ENCODE peak calls at places on chromosomes 3 and 15, in six cellular contexts. P is IMR-90, J is K562, X is HepG2, K is A549, D is GM12878. Z is an unnamed sample.

GRCh38 chr3:53803124-53803815 is 42.9 kb downstream of the CHDH start:
- DNase-seq in P (no peak), J (no peak), X (no peak), K (no peak), D (no peak), Z (no peak)

GRCh38 chr3:109050591-109051167 is 67.3 kb downstream of the MORC1 start:
- DNase-seq in P (peak; percentile 19), J (peak; percentile 20), X (peak; percentile 3), K (peak; percentile 56), D (no peak), Z (no peak)

GRCh38 chr15:76987896-76988860 is 6.7 kb upstream of the PSTPIP1 start:
- DNase-seq in P (no peak), J (peak; percentile 37), X (no peak), K (no peak), D (peak; percentile 90), Z (no peak)

GRCh38 chr15:37375529-37375928 is 275.2 kb upstream of the MEIS2 start:
- DNase-seq in P (no peak), J (no peak), X (no peak), K (no peak), D (no peak), Z (no peak)

GRCh38 chr15:67065531-67066005 is at the start of gene SMAD3:
- DNase-seq in P (peak; percentile 95), J (peak; percentile 93), X (peak; percentile 86), K (peak; percentile 98), D (no peak), Z (peak; percentile 84)

GRCh38 chr15:81157195-81157938 is 23.3 kb downstream of the CFAP161 start:
- DNase-seq in P (peak; percentile 59), J (no peak), X (no peak), K (no peak), D (no peak), Z (no peak)

GRCh38 chr3:55408193-55408826 is 78.8 kb downstream of the WNT5A start:
- DNase-seq in P (peak; percentile 15), J (no peak), X (no peak), K (no peak), D (no peak), Z (no peak)

GRCh38 chr3:197846491-197846890 is 55.4 kb downstream of the LRCH3 start:
- DNase-seq in P (no peak), J (no peak), X (no peak), K (no peak), D (no peak), Z (no peak)

GRCh38 chr3:156643729-156644389 is 30.5 kb upstream of the TIPARP start:
- DNase-seq in P (peak; percentile 75), J (peak; percentile 69), X (no peak), K (no peak), D (peak; percentile 76), Z (no peak)

GRCh38 chr3:196216081-196216564 is at the start of gene SLC51A:
- DNase-seq in P (no peak), J (no peak), X (no peak), K (no peak), D (no peak), Z (peak; percentile 80)

GRCh38 chr3:120177907-120178306 is 83.7 kb upstream of the GSK3B start:
- DNase-seq in P (no peak), J (peak; percentile 2), X (peak; percentile 23), K (peak; percentile 60), D (no peak), Z (no peak)

GRCh38 chr3:156471431-156471830 is 83.5 kb downstream of the SSR3 start:
- DNase-seq in P (no peak), J (no peak), X (no peak), K (no peak), D (no peak), Z (no peak)

GRCh38 chr15:75234191-75234810 is 23.8 kb upstream of the GOLGA6C start:
- DNase-seq in P (no peak), J (no peak), X (no peak), K (no peak), D (no peak), Z (no peak)

GRCh38 chr3:38002291-38002876 is 11.8 kb downstream of the VILL start:
- DNase-seq in P (no peak), J (no peak), X (no peak), K (no peak), D (no peak), Z (no peak)

GRCh38 chr3:129576514-129577345 is 29.7 kb downstream of the PLXND1 start:
- DNase-seq in P (no peak), J (no peak), X (peak; percentile 33), K (no peak), D (peak; percentile 35), Z (no peak)

GRCh38 chr3:65042675-65043074 is 354.9 kb upstream of the ADAMTS9 start:
- DNase-seq in P (no peak), J (no peak), X (no peak), K (no peak), D (no peak), Z (no peak)

GRCh38 chr3:194824676-194825075 is 139.0 kb downstream of the FAM43A start:
- DNase-seq in P (peak; percentile 29), J (no peak), X (no peak), K (no peak), D (no peak), Z (no peak)

GRCh38 chr15:70324001-70324974 is 226.6 kb upstream of the TLE3 start:
- DNase-seq in P (peak; percentile 30), J (no peak), X (no peak), K (peak; percentile 37), D (no peak), Z (peak; percentile 8)

GRCh38 chr3:44359146-44359751 is 20.7 kb downstream of the TCAIM start:
- DNase-seq in P (no peak), J (no peak), X (peak; percentile 96), K (peak; percentile 25), D (no peak), Z (no peak)

GRCh38 chr15:99132122-99132521 is 27.2 kb downstream of the SYNM start:
- DNase-seq in P (no peak), J (no peak), X (no peak), K (no peak), D (no peak), Z (no peak)

GRCh38 chr3:79598594-79598993 is 169.2 kb downstream of the ROBO1 start:
- DNase-seq in P (no peak), J (no peak), X (no peak), K (peak; percentile 1), D (no peak), Z (peak; percentile 10)

GRCh38 chr3:174907027-174907426 is 47.9 kb downstream of the NAALADL2 start:
- DNase-seq in P (peak; percentile 43), J (no peak), X (no peak), K (no peak), D (no peak), Z (no peak)

GRCh38 chr3:124283644-124284008 is 291.7 kb upstream of the ROPN1 start:
- DNase-seq in P (no peak), J (no peak), X (no peak), K (no peak), D (no peak), Z (no peak)

GRCh38 chr3:13176445-13176844 is 103.2 kb upstream of the IQSEC1 start:
- DNase-seq in P (no peak), J (no peak), X (no peak), K (no peak), D (no peak), Z (no peak)

GRCh38 chr3:14434105-14434504 is 31.7 kb downstream of the SLC6A6 start:
- DNase-seq in P (peak; percentile 65), J (no peak), X (no peak), K (no peak), D (no peak), Z (no peak)

GRCh38 chr3:184986490-184986889 is 166.4 kb downstream of the C3orf70 start:
- DNase-seq in P (no peak), J (no peak), X (no peak), K (no peak), D (no peak), Z (no peak)
- TF ChIP-seq CEBPB in P (no peak), J (no peak), X (no peak), K (no peak), D (no peak), Z (no peak)

GRCh38 chr15:60479361-60479684 is 381 bp upstream of the ICE2 start:
- DNase-seq in P (no peak), J (no peak), X (no peak), K (no peak), D (no peak), Z (no peak)
- TF ChIP-seq USF2 in P (no peak), J (no peak), X (no peak), K (no peak), D (no peak), Z (no peak)

GRCh38 chr15:101254157-101255065 is 2.6 kb upstream of the CHSY1 start:
- DNase-seq in P (no peak), J (no peak), X (no peak), K (no peak), D (no peak), Z (no peak)

GRCh38 chr15:101255615-101256350 is 3.9 kb upstream of the CHSY1 start:
- DNase-seq in P (peak; percentile 92), J (peak; percentile 94), X (peak; percentile 45), K (peak; percentile 37), D (no peak), Z (no peak)

GRCh38 chr15:101255066-101255415 is 3.2 kb upstream of the CHSY1 start:
- DNase-seq in P (peak; percentile 41), J (no peak), X (no peak), K (no peak), D (no peak), Z (no peak)

GRCh38 chr15:101258238-101259144 is 6.6 kb upstream of the CHSY1 start:
- DNase-seq in P (peak; percentile 80), J (peak; percentile 77), X (peak; percentile 57), K (peak; percentile 79), D (peak; percentile 51), Z (no peak)

DNA sequence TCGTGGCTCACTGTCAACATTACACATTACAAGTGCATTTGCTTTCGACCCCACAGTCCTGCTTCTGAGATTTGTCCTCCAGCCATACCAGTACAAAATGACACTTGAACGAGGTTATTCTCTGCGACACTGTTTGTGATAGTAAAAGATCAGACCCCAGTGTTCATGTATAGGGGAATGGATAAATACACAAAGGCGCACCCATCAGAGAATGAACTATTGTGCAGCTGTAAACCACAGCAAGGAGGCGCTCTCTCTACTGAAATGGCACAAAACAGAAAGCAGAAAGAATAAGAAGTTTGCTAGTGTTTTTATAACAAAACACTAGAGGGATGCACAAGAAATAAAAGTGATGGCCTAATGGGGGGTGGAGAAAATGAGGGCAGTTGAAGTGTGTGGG is 4.9 kb upstream of the CHSY1 start:
- DNase-seq in P (no peak), J (no peak), X (no peak), K (peak; percentile 51), D (no peak), Z (no peak)
- TF ChIP-seq CTCF in P (peak; percentile 30), J (peak; percentile 50), X (peak; percentile 44), K (no peak), D (peak; percentile 50), Z (peak; percentile 59)

DNA sequence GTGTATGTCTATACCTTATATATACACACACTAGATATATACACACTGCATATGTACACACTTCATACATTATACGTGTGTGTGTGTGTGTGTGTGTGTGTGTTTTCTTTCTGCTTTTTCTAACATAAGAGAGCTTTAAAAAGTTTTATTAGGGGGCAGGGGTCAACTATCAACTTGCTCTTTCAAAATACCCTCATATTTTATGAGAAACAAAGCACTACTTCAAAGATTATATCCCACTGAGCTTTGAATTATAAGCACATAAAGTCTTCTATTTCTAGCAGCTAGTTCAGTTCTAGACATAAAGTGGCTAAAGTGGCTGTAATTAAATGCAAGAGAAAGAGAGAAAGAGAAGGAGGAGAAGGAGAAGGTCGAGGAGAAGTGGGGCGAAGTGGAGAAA is 1361.3 kb downstream of the ZPLD1 start:
- DNase-seq in P (no peak), J (no peak), X (no peak), K (no peak), D (no peak), Z (no peak)
- TF ChIP-seq CEBPB in P (no peak), J (no peak), X (no peak), K (no peak), D (no peak), Z (no peak)